ENCODE peak calls at places on chromosomes 6 and 20, in eight cellular contexts. J, N, D, G, I, S, U and W are unnamed samples.

GRCh38 chr6:146543211-146543939 is at the start of gene RAB32:
- DNase-seq in G (no peak), I (peak; percentile 28), S (no peak), J (peak; percentile 88), N (no peak), U (peak; percentile 72), D (peak; percentile 70), W (peak; percentile 85)

GRCh38 chr6:29451471-29452193 is 5.2 kb downstream of the OR11A1 start:
- DNase-seq in U (no peak), N (no peak), J (no peak), I (no peak), S (no peak), D (peak; percentile 29), G (no peak), W (no peak)

GRCh38 chr6:167710521-167710920 is 116.2 kb upstream of the AFDN start:
- DNase-seq in N (no peak), U (no peak), I (no peak), D (no peak), G (no peak), S (no peak), J (no peak), W (no peak)

GRCh38 chr6:138297761-138298298 is 79.5 kb upstream of the PBOV1 start:
- DNase-seq in D (no peak), G (no peak), J (no peak), S (no peak), I (no peak), N (no peak), U (no peak), W (no peak)

GRCh38 chr6:67736161-67736560 is 898.9 kb upstream of the ADGRB3 start:
- DNase-seq in D (no peak), U (no peak), G (no peak), I (no peak), S (no peak), J (no peak), N (no peak), W (no peak)

GRCh38 chr6:126685182-126685581 is 345.3 kb downstream of the CENPW start:
- DNase-seq in G (no peak), U (no peak), S (no peak), N (no peak), J (no peak), D (no peak), I (no peak), W (no peak)

GRCh38 chr20:41182296-41183212 is 45.2 kb downstream of the PLCG1 start:
- DNase-seq in U (no peak), I (no peak), S (peak; percentile 9), N (no peak), D (no peak), J (peak; percentile 75), G (no peak), W (peak; percentile 1)

GRCh38 chr6:131628726-131629125 is 684 bp upstream of the MED23 start:
- DNase-seq in S (no peak), D (no peak), N (no peak), J (no peak), I (no peak), G (no peak), U (no peak), W (no peak)

GRCh38 chr6:27604986-27605385 is 132.1 kb upstream of the ZNF184 start:
- DNase-seq in S (no peak), I (no peak), G (no peak), U (no peak), N (no peak), J (no peak), D (no peak), W (no peak)

GRCh38 chr6:329888-330691 is 37.8 kb downstream of the DUSP22 start:
- DNase-seq in J (no peak), N (no peak), G (no peak), S (peak; percentile 10), D (no peak), I (no peak), U (no peak), W (no peak)

GRCh38 chr6:133806358-133806757 is 82.6 kb upstream of the TCF21 start:
- DNase-seq in U (no peak), G (no peak), N (no peak), D (no peak), I (no peak), S (no peak), J (no peak), W (no peak)

GRCh38 chr6:131065112-131065823 is 2.2 kb upstream of the EPB41L2 start:
- DNase-seq in J (peak; percentile 35), I (no peak), U (no peak), S (no peak), G (no peak), N (no peak), D (no peak), W (no peak)

GRCh38 chr6:152380351-152380767 is 256.8 kb downstream of the SYNE1 start:
- DNase-seq in S (no peak), G (no peak), J (peak; percentile 41), D (peak; percentile 5), I (no peak), N (no peak), U (no peak), W (no peak)

GRCh38 chr6:81772741-81773140 is 20.3 kb upstream of the TENT5A start:
- DNase-seq in N (no peak), S (no peak), I (no peak), D (no peak), U (no peak), J (peak; percentile 70), G (no peak), W (no peak)

GRCh38 chr6:11343963-11344714 is 111.7 kb upstream of the NEDD9 start:
- DNase-seq in N (no peak), S (no peak), D (no peak), U (no peak), J (peak; percentile 94), I (no peak), G (no peak), W (no peak)

GRCh38 chr20:48153523-48153922 is 368.2 kb upstream of the SULF2 start:
- DNase-seq in D (no peak), N (no peak), G (no peak), J (peak; percentile 19), I (no peak), U (peak; percentile 51), S (no peak), W (no peak)

GRCh38 chr20:2820084-2820895 is 4.1 kb downstream of the TMEM239 start:
- DNase-seq in I (no peak), J (no peak), D (no peak), U (no peak), S (no peak), N (no peak), G (no peak), W (no peak)

GRCh38 chr6:82273295-82273694 is 25.8 kb upstream of the IBTK start:
- DNase-seq in N (no peak), D (no peak), G (no peak), S (no peak), I (no peak), U (no peak), J (no peak), W (no peak)

GRCh38 chr20:64183313-64183712 is 19.1 kb downstream of the MYT1 start:
- DNase-seq in S (no peak), U (no peak), G (no peak), J (no peak), N (no peak), I (no peak), D (no peak), W (no peak)

GRCh38 chr20:3595541-3595940 is 67.7 kb downstream of the GFRA4 start:
- DNase-seq in G (no peak), N (no peak), J (no peak), D (no peak), I (no peak), U (no peak), S (no peak), W (no peak)

GRCh38 chr6:147000545-147001488 is 203.4 kb upstream of the STXBP5 start:
- DNase-seq in I (no peak), D (no peak), N (no peak), U (no peak), S (no peak), G (no peak), J (no peak), W (no peak)

GRCh38 chr6:116624036-116624805 is 7.9 kb downstream of the RSPH4A start:
- DNase-seq in G (no peak), N (no peak), J (peak; percentile 63), U (no peak), I (no peak), S (no peak), D (no peak), W (no peak)